ENCODE peak calls at places on chromosome 4, in four cellular contexts. One of them, this sample, is unnamed.

GRCh38 chr4:126611900-126612299 is 1020.9 kb upstream of the INTU start:
- DNase-seq in Peyer's patch: no peak
- DNase-seq in foreskin fibroblast: peak
- DNase-seq in AG10803: peak
- DNase-seq in this sample: peak

GRCh38 chr4:172515266-172515879 is 653.2 kb upstream of the GALNT7 start:
- DNase-seq in foreskin fibroblast: peak
- DNase-seq in Peyer's patch: no peak
- DNase-seq in AG10803: no peak
- DNase-seq in this sample: no peak

GRCh38 chr4:8618421-8618820 is 25.9 kb downstream of the CPZ start:
- DNase-seq in Peyer's patch: no peak
- DNase-seq in foreskin fibroblast: no peak
- DNase-seq in AG10803: no peak
- DNase-seq in this sample: no peak

GRCh38 chr4:38122060-38122459 is 161.9 kb downstream of the PTTG2 start:
- DNase-seq in foreskin fibroblast: no peak
- DNase-seq in Peyer's patch: no peak
- DNase-seq in AG10803: no peak
- DNase-seq in this sample: no peak

GRCh38 chr4:67746797-67747495 is 7.2 kb downstream of the GNRHR start:
- DNase-seq in Peyer's patch: no peak
- DNase-seq in foreskin fibroblast: peak
- DNase-seq in AG10803: peak
- DNase-seq in this sample: no peak

GRCh38 chr4:142516686-142517145 is 329.4 kb downstream of the INPP4B start:
- DNase-seq in foreskin fibroblast: peak
- DNase-seq in AG10803: peak
- DNase-seq in Peyer's patch: no peak
- DNase-seq in this sample: peak

GRCh38 chr4:145907827-145908226 is 30.8 kb downstream of the ZNF827 start:
- DNase-seq in AG10803: peak
- DNase-seq in foreskin fibroblast: peak
- DNase-seq in Peyer's patch: no peak
- DNase-seq in this sample: no peak

GRCh38 chr4:100826067-100826466 is 308.2 kb upstream of the EMCN start:
- DNase-seq in Peyer's patch: no peak
- DNase-seq in foreskin fibroblast: no peak
- DNase-seq in AG10803: no peak
- DNase-seq in this sample: no peak

GRCh38 chr4:165560941-165561340 is 182.1 kb downstream of the CPE start:
- DNase-seq in foreskin fibroblast: peak
- DNase-seq in Peyer's patch: no peak
- DNase-seq in AG10803: no peak
- DNase-seq in this sample: no peak

GRCh38 chr4:109952612-109953011 is 39.9 kb downstream of the EGF start:
- DNase-seq in AG10803: no peak
- DNase-seq in Peyer's patch: no peak
- DNase-seq in foreskin fibroblast: no peak
- DNase-seq in this sample: no peak

GRCh38 chr4:101355767-101356702 is 8.7 kb upstream of the PPP3CA start:
- DNase-seq in foreskin fibroblast: peak
- DNase-seq in Peyer's patch: no peak
- DNase-seq in AG10803: peak
- DNase-seq in this sample: peak

GRCh38 chr4:159267023-159267939 is 164.4 kb downstream of the RAPGEF2 start:
- DNase-seq in Peyer's patch: no peak
- DNase-seq in foreskin fibroblast: peak
- DNase-seq in AG10803: peak
- DNase-seq in this sample: no peak

GRCh38 chr4:120008075-120008474 is 58.6 kb downstream of the MAD2L1 start:
- DNase-seq in foreskin fibroblast: no peak
- DNase-seq in Peyer's patch: no peak
- DNase-seq in AG10803: no peak
- DNase-seq in this sample: no peak

GRCh38 chr4:173525118-173526033 is 4.7 kb downstream of the HAND2 start:
- DNase-seq in Peyer's patch: no peak
- DNase-seq in foreskin fibroblast: no peak
- DNase-seq in AG10803: no peak
- DNase-seq in this sample: no peak

GRCh38 chr4:86939123-86939522 is 4.3 kb downstream of the AFF1 start:
- DNase-seq in Peyer's patch: no peak
- DNase-seq in AG10803: no peak
- DNase-seq in foreskin fibroblast: peak
- DNase-seq in this sample: no peak
- TF ChIP-seq CTCF in Peyer's patch: no peak
- TF ChIP-seq CTCF in AG10803: no peak
- TF ChIP-seq CTCF in foreskin fibroblast: no peak
- TF ChIP-seq CTCF in this sample: no peak

GRCh38 chr4:1547863-1548637 is 136.1 kb downstream of the FAM53A start:
- DNase-seq in Peyer's patch: no peak
- DNase-seq in AG10803: no peak
- DNase-seq in foreskin fibroblast: no peak
- DNase-seq in this sample: no peak

GRCh38 chr4:1549638-1550035 is 134.5 kb downstream of the FAM53A start:
- DNase-seq in AG10803: no peak
- DNase-seq in foreskin fibroblast: no peak
- DNase-seq in Peyer's patch: no peak
- DNase-seq in this sample: no peak

GRCh38 chr4:1550122-1551070 is 133.7 kb downstream of the FAM53A start:
- DNase-seq in Peyer's patch: no peak
- DNase-seq in AG10803: no peak
- DNase-seq in foreskin fibroblast: no peak
- DNase-seq in this sample: no peak

GRCh38 chr4:1544861-1545275 is 138.6 kb upstream of the NKX1-1 start:
- DNase-seq in foreskin fibroblast: no peak
- DNase-seq in Peyer's patch: no peak
- DNase-seq in AG10803: no peak
- DNase-seq in this sample: no peak

DNA sequence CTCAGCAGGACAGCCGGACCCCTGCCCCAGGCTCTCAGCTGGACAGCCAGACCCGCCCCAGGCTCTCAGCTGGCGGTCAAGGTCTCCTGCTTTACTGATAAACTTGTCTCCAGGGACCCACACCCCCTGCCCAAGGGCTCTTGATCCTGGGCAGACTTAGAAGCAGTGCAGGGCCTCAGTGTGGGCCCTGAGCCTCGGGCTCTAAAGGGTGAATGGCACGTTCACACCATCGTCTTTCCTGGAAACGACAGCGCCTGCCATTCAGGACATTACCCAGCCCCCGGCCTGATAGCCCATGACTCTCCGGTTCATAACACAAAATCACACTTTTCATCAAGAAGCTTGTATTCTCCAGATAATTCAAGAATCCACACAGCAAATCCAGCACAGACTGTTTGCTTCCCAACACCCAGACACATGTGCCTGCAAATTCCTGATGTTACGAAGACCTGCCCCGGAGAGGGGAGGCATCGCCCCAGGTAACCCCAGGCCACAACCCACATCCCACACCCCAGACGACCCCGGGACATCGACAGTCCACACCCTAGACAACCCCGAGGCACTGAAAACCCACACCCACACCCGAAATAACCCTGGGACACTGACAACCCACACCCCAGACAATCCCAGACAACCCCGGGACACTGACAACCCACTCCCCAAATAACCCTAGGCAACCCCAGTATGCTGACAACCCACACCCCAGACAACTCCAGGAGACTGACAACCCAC is 136.8 kb downstream of the FAM53A start:
- DNase-seq in foreskin fibroblast: no peak
- DNase-seq in Peyer's patch: no peak
- DNase-seq in AG10803: no peak
- DNase-seq in this sample: no peak
- H3K4me3 ChIP-seq in foreskin fibroblast: no peak
- H3K4me3 ChIP-seq in Peyer's patch: no peak
- H3K4me3 ChIP-seq in AG10803: no peak
- H3K4me3 ChIP-seq in this sample: no peak

DNA sequence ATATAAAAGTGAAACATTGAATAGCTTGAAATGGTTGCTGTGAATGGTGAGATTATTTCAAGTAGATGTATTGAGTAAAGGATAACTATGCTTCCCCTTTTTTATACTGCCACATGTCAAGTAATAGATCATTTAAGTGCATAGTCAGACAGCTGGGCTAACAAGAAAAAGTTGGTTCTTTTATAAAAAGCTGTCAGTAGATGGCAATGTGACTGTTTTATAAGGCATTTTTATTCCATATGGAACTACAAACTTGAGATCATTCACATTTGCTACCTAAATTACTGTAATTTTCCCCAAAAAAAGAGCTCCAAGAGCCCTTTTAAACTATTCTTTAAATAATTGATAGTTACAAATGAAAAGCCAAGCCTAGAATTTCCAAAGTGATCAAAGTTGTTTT is 831.0 kb downstream of the C4orf33 start:
- DNase-seq in AG10803: no peak
- DNase-seq in Peyer's patch: no peak
- DNase-seq in foreskin fibroblast: no peak
- DNase-seq in this sample: no peak
- TF ChIP-seq CTCF in AG10803: no peak
- TF ChIP-seq CTCF in Peyer's patch: no peak
- TF ChIP-seq CTCF in foreskin fibroblast: no peak
- TF ChIP-seq CTCF in this sample: no peak

DNA sequence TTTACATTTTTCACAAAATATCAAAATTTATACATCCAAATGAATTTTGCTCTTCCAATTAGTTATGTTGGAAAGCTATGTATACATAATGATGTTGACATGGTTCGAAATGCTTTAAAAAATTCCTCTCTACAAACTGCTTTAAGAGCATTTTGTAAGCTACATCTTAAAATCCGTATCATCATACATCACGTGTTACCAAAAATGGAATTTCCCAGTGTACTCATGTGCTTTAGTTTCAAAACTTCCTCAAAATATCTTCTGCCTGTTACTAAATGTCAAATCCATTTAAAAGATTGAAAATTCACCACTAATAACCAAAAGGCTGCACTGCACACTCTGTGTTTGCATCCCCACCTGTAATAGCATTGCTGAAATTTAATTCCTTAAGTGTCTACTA is 87.9 kb downstream of the WDFY3 start:
- DNase-seq in AG10803: peak
- DNase-seq in foreskin fibroblast: peak
- DNase-seq in Peyer's patch: no peak
- DNase-seq in this sample: no peak
- H3K4me3 ChIP-seq in AG10803: no peak
- H3K4me3 ChIP-seq in foreskin fibroblast: no peak
- H3K4me3 ChIP-seq in Peyer's patch: no peak
- H3K4me3 ChIP-seq in this sample: no peak

GRCh38 chr4:169121920-169122319 is 111.9 kb upstream of the CBR4 start:
- DNase-seq in AG10803: no peak
- DNase-seq in Peyer's patch: no peak
- DNase-seq in foreskin fibroblast: no peak
- DNase-seq in this sample: no peak
- TF ChIP-seq CTCF in AG10803: no peak
- TF ChIP-seq CTCF in Peyer's patch: no peak
- TF ChIP-seq CTCF in foreskin fibroblast: no peak
- TF ChIP-seq CTCF in this sample: no peak